ENCODE peak calls at places on chromosomes 6 and 20, in six cellular contexts. T is adrenal gland, Z is prostate gland, G is transverse colon, I is HCT116, X is stomach. K is an unnamed sample. For H3K36me3, the result is how much of the 10 kb centered on the place peaks cover.

GRCh38 chr20:14155361-14155760 is 160.0 kb downstream of the MACROD2 start:
- DNase-seq in T (no peak), Z (no peak), G (no peak), I (no peak), X (no peak), K (no peak)

GRCh38 chr20:47576516-47577033 is 74.9 kb downstream of the NCOA3 start:
- DNase-seq in T (peak), Z (peak), G (peak), I (peak), X (peak), K (peak)

GRCh38 chr6:135904666-135905065 is 53.2 kb downstream of the PDE7B start:
- DNase-seq in T (no peak), Z (no peak), G (no peak), I (no peak), X (no peak), K (no peak)

GRCh38 chr20:12040261-12040660 is 122.6 kb downstream of the BTBD3 start:
- DNase-seq in T (no peak), Z (no peak), G (no peak), I (no peak), X (no peak), K (no peak)

GRCh38 chr20:57876163-57876562 is 166.3 kb upstream of the PMEPA1 start:
- DNase-seq in T (no peak), Z (no peak), G (no peak), I (no peak), X (no peak), K (peak)

GRCh38 chr6:160030103-160030502 is 61.2 kb downstream of the IGF2R start:
- DNase-seq in T (peak), Z (no peak), G (peak), I (no peak), X (peak), K (peak)

GRCh38 chr6:40000964-40001515 is 66.8 kb upstream of the MOCS1 start:
- DNase-seq in T (no peak), Z (no peak), G (no peak), I (no peak), X (no peak), K (no peak)

GRCh38 chr6:16747232-16748027 is 13.8 kb downstream of the ATXN1 start:
- DNase-seq in T (no peak), Z (no peak), G (no peak), I (no peak), X (no peak), K (no peak)

DNA sequence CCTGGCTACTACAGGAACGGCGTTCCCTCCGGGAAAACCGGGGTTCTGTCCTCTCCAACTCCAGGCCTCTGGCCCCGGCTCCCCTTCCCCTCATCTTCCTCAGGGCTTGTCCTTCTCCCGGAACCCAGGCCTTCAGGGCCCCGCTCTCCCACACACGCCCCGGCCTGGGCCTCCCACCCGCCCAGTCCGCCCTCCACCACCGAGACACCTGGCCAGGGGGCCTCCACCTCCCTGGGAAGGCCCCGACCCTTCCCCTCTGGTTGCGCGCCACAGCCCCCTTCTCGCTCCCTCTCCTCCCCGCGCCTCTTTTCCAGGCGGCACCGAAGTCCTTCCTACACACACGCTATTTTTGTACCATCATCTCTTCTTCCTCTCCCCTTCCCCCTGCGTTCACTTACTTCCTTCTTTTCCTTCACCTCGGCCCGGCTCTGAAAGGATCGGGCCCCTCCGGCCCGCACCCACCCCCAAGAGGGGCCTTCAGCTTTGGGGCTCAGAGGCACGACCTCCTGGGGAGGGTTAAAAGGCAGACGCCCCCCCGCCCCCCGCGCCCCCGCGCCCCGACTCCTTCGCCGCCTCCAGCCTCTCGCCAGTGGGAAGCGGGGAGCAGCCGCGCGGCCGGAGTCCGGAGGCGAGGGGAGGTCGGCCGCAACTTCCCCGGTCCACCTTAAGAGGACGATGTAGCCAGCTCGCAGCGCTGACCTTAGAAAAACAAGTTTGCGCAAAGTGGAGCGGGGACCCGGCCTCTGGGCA is 1.3 kb upstream of the SIRPA start:
- DNase-seq in T (no peak), Z (no peak), G (no peak), I (peak), X (no peak), K (peak)
- H3K4me3 ChIP-seq in T (peak), Z (peak), G (peak), I (peak), X (peak), K (peak)

GRCh38 chr6:139375239-139376053 is 998 bp upstream of the CITED2 start:
- DNase-seq in T (peak), Z (peak), G (peak), I (peak), X (peak), K (peak)
- TF ChIP-seq POLR2A in T (peak), Z (peak), G (peak), I (peak), X (no peak), K (no peak)

DNA sequence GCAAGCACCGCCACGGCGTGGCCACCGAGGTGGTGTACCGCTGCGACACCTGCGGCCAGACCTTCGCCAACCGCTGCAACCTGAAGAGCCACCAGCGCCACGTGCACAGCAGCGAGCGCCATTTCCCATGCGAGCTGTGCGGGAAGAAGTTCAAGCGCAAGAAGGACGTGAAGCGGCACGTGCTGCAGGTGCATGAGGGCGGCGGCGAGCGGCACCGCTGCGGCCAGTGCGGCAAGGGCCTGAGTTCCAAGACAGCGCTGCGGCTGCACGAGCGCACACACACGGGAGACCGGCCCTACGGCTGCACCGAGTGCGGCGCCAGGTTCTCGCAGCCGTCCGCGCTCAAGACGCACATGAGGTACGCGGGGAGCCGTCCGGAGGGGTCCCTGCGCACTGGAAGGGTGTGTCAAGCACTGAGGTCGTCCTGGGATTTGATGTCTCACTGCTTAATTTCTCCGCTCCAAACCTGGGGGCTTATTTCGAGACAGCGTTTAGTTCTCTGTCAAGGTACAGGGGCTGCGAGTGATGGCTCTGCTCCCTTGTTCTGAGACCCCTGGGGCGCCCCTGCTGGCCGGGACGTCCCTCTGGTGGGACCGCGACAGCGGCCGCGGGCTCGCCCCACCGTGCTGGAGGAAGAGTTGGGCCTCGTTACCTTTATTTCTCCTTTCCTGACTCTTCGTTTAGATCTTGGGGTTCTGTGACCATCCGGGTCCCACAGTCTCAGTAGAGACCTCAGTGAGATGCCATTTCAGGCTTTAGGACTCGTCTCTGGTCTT is 3.6 kb downstream of the GZF1 start:
- DNase-seq in T (no peak), Z (no peak), G (no peak), I (no peak), X (no peak), K (no peak)
- H3K36me3 ChIP-seq in T (under half), Z (under half), G (under half), I (under half), X (under half), K (under half)

DNA sequence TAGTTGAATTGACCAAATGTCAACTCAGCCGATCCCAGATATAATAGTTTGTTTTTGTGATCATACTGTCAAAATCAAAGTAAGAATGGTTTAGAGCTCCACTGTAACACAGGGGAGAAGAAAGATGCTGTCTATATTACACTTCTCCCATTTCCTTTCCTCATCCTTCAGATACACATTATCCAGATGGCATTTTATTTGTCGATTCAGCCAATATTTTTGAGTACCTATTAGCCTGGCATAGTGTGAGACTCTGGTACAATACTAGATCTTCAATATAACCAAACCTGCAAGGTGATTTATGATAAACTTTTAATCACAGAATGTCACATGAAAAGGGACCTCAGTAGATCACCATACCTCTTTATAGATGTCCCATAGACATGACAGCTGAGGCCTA is 1.7 kb downstream of the FBXO9 start:
- DNase-seq in T (no peak), Z (no peak), G (no peak), I (no peak), X (no peak), K (no peak)
- H3K4me3 ChIP-seq in T (no peak), Z (no peak), G (no peak), I (peak), X (peak), K (no peak)

GRCh38 chr6:122624853-122625252 is 14.6 kb downstream of the PKIB start:
- DNase-seq in T (no peak), Z (no peak), G (no peak), I (no peak), X (no peak), K (no peak)
- TF ChIP-seq POLR2A in T (no peak), Z (no peak), G (no peak), I (no peak), X (no peak), K (no peak)

GRCh38 chr6:56475736-56476457 is 166.8 kb downstream of the DST start:
- DNase-seq in T (peak), Z (no peak), G (peak), I (no peak), X (peak), K (no peak)
- H3K36me3 ChIP-seq in T (under half), Z (under half), G (under half), I (under half), X (half or more), K (half or more)

DNA sequence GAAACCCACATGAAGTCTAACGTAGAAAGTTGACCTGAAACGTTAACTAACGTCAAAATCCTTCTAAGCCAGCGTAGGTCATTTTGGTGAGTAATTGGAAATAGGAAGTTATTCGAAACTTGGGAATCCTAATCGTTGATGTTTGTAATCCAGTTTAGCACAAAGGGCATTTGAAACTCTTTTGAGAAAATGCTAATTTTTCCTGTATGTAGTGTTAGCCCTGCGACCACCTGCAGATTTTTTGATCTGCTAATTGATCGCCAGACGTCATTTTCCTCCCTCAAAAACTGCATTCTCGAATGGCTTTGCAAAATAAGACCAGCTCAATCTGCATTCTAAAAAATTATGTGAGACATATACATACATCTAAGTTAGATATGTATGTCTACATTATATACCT is 2.7 kb downstream of the SALL4 start:
- DNase-seq in T (no peak), Z (no peak), G (no peak), I (no peak), X (no peak), K (no peak)
- H3K4me3 ChIP-seq in T (no peak), Z (no peak), G (no peak), I (peak), X (no peak), K (no peak)